ENCODE peak calls at places on chromosome 16, in nine cellular contexts. X, M, H, B, A, R, F, S and V are unnamed samples.

GRCh38 chr16:72302352-72302751 is 130.4 kb upstream of the PMFBP1 start:
- DNase-seq in A (no peak), X (no peak), F (no peak), B (no peak), H (no peak), M (no peak), R (no peak), S (no peak), V (no peak)

GRCh38 chr16:65770752-65771151 is 595.7 kb upstream of the CDH5 start:
- DNase-seq in A (no peak), B (no peak), M (no peak), F (no peak), X (no peak), S (no peak), R (no peak), H (no peak), V (no peak)

GRCh38 chr16:1909661-1910231 is 8.5 kb downstream of the HS3ST6 start:
- DNase-seq in S (no peak), H (no peak), B (no peak), F (no peak), R (no peak), X (peak), M (no peak), A (peak), V (no peak)

GRCh38 chr16:11497329-11497805 is 89.4 kb downstream of the LITAF start:
- DNase-seq in R (peak), H (peak), F (peak), M (no peak), A (peak), X (peak), B (peak), S (peak), V (peak)

GRCh38 chr16:15639061-15639568 is 3.8 kb downstream of the MARF1 start:
- DNase-seq in A (no peak), X (no peak), B (no peak), F (no peak), M (peak), H (no peak), S (no peak), R (no peak), V (no peak)

GRCh38 chr16:430904-431303 is 5.5 kb downstream of the RAB11FIP3 start:
- DNase-seq in R (no peak), A (no peak), X (no peak), M (no peak), S (no peak), F (no peak), B (no peak), H (no peak), V (no peak)

GRCh38 chr16:85046957-85047866 is 19.6 kb downstream of the KIAA0513 start:
- DNase-seq in M (no peak), X (no peak), R (peak), A (no peak), F (peak), B (no peak), S (no peak), H (peak), V (no peak)

GRCh38 chr16:11088432-11088794 is 144.0 kb downstream of the CLEC16A start:
- DNase-seq in F (no peak), A (no peak), H (no peak), B (no peak), R (no peak), X (no peak), M (no peak), S (no peak), V (no peak)

GRCh38 chr16:64926476-64926875 is 195.4 kb downstream of the CDH11 start:
- DNase-seq in R (no peak), H (no peak), M (no peak), F (no peak), X (no peak), A (no peak), S (no peak), B (no peak), V (no peak)

GRCh38 chr16:67278773-67279295 is 498 bp upstream of the PLEKHG4 start:
- DNase-seq in H (peak), A (peak), X (no peak), M (peak), S (no peak), R (no peak), F (peak), B (no peak), V (no peak)

GRCh38 chr16:56336071-56336688 is 89.2 kb downstream of the AMFR start:
- DNase-seq in A (no peak), X (no peak), M (no peak), F (no peak), H (no peak), S (no peak), B (no peak), R (no peak), V (no peak)

GRCh38 chr16:13958438-13958837 is 38.5 kb downstream of the ERCC4 start:
- DNase-seq in R (no peak), M (no peak), H (no peak), S (no peak), B (no peak), A (no peak), X (peak), F (no peak), V (no peak)

GRCh38 chr16:13961099-13961811 is 41.3 kb downstream of the ERCC4 start:
- DNase-seq in H (no peak), A (no peak), R (no peak), B (no peak), X (peak), M (no peak), F (no peak), S (no peak), V (no peak)

GRCh38 chr16:13959626-13960025 is 39.7 kb downstream of the ERCC4 start:
- DNase-seq in A (no peak), H (no peak), X (no peak), B (no peak), F (no peak), R (no peak), M (no peak), S (no peak), V (no peak)

GRCh38 chr16:13956635-13957196 is 36.8 kb downstream of the ERCC4 start:
- DNase-seq in F (no peak), H (no peak), R (no peak), S (no peak), M (no peak), B (no peak), X (peak), A (no peak), V (no peak)

DNA sequence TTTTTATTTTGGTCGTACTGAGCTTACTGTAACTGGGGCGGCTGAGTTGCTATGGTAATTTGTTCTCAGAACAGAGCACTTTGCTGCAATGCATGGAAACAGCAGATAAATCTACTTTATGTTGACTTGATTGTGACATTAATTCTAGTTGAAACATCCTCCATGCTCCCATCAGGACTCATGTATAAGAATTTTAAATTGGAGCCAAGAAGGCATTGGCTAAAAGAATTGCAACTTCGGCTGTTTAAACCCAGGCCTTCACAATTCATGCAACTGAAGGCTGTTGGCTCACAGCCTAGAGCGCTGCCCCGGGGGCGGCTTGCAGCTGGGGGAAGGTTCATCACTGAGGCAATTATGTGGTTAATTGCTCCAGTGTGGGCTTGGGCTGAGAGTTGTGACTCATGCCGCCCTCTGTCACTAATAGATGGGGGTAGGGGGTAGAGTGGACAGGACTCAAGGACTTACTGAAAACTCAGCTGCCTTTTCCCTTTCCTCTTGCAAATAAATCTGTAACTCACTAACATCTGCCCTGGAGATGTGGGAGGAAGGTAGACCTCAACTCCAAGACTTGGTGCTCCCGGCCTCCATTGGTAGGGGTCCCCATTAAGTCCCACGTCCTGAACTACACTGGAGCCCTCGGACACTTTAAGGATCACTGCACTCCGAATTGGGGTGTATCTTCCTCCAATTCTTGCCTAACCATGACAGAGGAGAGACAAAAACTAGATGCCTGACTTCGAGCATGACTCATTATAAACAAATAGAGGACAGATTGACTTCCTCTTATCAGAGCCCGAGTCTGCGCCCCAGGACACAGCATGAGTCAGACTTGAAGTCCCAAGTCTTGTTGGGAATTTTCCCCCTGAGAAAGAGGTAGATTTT is 37.5 kb downstream of the ERCC4 start:
- DNase-seq in F (peak), A (no peak), S (peak), R (peak), H (peak), X (peak), M (no peak), B (peak), V (peak)
- H3K27ac ChIP-seq in F (peak), A (no peak), S (peak), R (peak), H (peak), X (peak), M (no peak), B (peak), V (peak)

GRCh38 chr16:53519417-53520091 is 16.5 kb upstream of the AKTIP start:
- DNase-seq in A (no peak), B (no peak), H (no peak), M (no peak), X (no peak), S (no peak), F (no peak), R (no peak), V (no peak)

GRCh38 chr16:53515811-53516210 is 12.8 kb upstream of the AKTIP start:
- DNase-seq in F (no peak), M (no peak), R (no peak), B (no peak), A (no peak), S (no peak), H (no peak), X (no peak), V (no peak)

GRCh38 chr16:53517851-53518250 is 14.8 kb upstream of the AKTIP start:
- DNase-seq in M (no peak), X (no peak), R (no peak), H (no peak), F (no peak), A (no peak), B (no peak), S (no peak), V (no peak)

GRCh38 chr16:53515259-53515658 is 12.2 kb upstream of the AKTIP start:
- DNase-seq in H (no peak), F (no peak), M (no peak), B (no peak), X (no peak), S (no peak), R (no peak), A (no peak), V (no peak)

DNA sequence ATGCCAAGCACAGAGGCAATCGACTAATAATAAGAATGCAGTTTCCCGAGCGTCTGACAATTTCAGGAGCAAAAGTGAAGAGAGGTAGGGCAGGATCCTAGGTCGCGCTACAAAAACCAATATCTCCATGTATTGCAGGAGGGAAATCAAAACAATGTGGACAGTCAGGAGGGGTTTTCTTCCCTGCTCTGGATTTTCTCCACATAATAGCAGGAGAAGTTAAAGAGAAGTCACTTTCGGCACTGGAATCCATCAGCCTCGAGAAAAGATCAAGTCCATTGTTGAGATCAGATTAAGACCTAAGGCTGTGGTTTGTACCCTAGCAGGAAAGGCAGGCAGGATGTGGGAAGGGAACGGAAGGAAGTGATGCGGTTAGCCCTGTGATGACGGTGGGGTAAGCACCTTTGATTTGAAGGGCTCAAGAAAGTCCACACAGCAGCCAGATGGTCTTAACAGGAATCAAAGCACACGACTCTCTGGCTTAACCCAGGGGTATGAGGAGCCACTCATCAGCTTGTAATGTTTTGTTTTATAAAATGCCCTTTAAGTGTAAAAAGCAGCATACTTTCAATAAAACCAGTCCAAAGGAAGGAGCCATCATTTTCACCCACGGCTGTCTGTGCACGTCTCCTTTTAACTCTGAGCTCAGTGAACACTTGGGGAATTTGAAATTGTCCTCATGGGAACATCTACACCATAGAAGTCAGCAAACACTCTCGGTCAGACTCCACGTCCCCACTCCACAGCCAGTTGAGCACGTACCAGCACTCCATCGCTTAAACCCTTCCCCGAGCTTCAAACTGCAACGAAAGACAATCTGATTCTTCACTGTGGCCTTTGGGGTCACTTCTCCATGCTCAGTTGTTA is 15.8 kb upstream of the AKTIP start:
- DNase-seq in F (no peak), B (no peak), H (no peak), R (no peak), S (no peak), M (peak), A (no peak), X (peak), V (no peak)
- H3K27ac ChIP-seq in F (peak), B (no peak), H (no peak), R (no peak), S (no peak), M (no peak), A (no peak), X (no peak), V (peak)

GRCh38 chr16:30896203-30896889 is at the start of gene CTF1:
- DNase-seq in A (peak), X (peak), B (peak), H (peak), R (peak), S (peak), M (no peak), F (peak), V (no peak)

GRCh38 chr16:30894540-30895368 is 877 bp upstream of the BCL7C start:
- DNase-seq in S (no peak), B (no peak), M (no peak), A (no peak), H (no peak), R (peak), X (no peak), F (no peak), V (no peak)

GRCh38 chr16:30893744-30894539 is at the start of gene BCL7C:
- DNase-seq in B (peak), X (peak), R (peak), S (peak), H (peak), F (peak), A (peak), M (peak), V (peak)

GRCh38 chr16:30896890-30897730 is 696 bp downstream of the CTF1 start:
- DNase-seq in A (peak), S (peak), M (peak), R (peak), F (peak), B (peak), X (peak), H (peak), V (peak)

GRCh38 chr16:30895592-30896202 is 717 bp upstream of the CTF1 start:
- DNase-seq in B (peak), S (no peak), M (no peak), R (no peak), F (no peak), H (no peak), X (no peak), A (no peak), V (no peak)
- H3K27ac ChIP-seq in B (peak), S (peak), M (peak), R (peak), F (peak), H (peak), X (peak), A (no peak), V (peak)

DNA sequence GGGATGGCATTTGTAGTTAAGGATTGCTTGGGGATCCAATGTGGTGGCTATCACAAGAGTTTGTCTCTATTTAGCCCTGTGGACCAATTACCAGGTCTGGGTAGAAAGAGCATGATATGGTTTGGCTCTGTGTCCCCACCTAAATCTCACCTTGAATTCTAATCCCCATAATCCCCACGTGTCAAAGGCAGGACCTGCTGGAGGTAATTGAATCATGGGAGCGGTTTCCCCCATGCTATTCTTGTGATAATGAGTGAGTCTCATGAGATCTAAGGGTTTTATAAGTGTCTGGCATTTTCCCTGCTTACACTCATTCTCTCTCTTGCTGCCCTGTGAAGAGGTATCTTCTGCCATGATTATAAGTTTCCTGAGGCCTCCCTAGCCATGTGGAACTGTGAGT is 86.4 kb upstream of the HS3ST4 start:
- DNase-seq in F (no peak), S (no peak), H (no peak), R (no peak), X (no peak), A (no peak), M (no peak), B (no peak), V (no peak)
- H3K27ac ChIP-seq in F (no peak), S (no peak), H (no peak), R (no peak), X (no peak), A (no peak), M (no peak), B (no peak), V (no peak)

GRCh38 chr16:76059701-76060100 is 217.5 kb upstream of the CNTNAP4 start:
- DNase-seq in M (no peak), A (no peak), B (no peak), S (no peak), X (no peak), H (no peak), R (no peak), F (no peak), V (no peak)
- H3K27ac ChIP-seq in M (no peak), A (no peak), B (no peak), S (no peak), X (no peak), H (no peak), R (no peak), F (no peak), V (no peak)

DNA sequence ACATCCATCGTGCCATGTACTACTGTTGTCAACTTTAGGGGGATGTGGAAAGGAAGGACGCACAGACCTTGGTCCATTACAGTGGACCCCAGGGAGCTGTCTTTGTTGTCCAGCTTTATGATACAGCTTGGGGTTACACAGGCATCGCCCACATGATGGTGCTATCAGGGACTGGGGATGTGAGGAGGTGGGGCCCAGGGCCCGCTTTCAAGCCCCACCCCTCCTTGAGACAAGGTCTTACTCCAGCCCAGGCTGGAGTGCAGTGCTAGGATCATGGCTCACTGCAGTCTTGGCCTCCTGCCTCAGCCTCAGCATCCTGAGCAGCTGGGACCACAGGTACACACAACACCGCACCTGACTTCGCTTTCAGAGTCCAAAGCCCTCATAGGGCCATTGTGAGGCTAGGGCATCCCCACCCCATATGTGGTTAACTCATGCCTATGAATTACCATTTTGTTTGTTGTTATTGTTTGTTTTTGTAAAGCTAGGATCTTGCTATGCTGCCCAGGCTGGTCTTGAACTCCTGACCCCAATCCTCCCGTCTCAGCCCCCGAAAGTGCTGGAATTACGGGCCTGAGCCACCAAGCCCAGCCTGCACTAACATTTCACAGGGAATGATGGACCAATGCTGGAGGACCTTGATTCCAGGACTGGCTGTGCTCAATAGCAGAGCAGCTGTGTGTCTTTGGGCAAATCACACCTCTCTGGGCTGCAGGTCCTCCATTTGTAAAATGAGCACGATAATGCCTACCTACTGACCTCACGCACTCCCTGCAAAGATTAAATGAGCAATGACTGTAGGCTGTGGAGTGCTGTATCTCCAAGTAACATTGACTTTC is 17.2 kb downstream of the ST3GAL2 start:
- DNase-seq in M (no peak), A (no peak), X (no peak), F (no peak), H (no peak), R (no peak), B (no peak), S (no peak), V (no peak)
- H3K27ac ChIP-seq in M (no peak), A (no peak), X (no peak), F (no peak), H (no peak), R (no peak), B (no peak), S (no peak), V (no peak)